ENCODE peak calls at places on chromosomes 5 and 9, in six cellular contexts. N is hippocampal formation; O is WTC11; P is uterus; V is activated CD4-positive, CD25-positive, alpha-beta regulatory T cell treated with anti-CD3 and anti-CD28 coated beads, Interleukin-2, amount 50 U/mL, for 16 hours; S is T-helper 1 cell. X is an unnamed sample.

GRCh38 chr5:23977365-23977764 is 470.0 kb downstream of the PRDM9 start:
- DNase-seq in S (no peak), V (no peak), P (no peak), O (no peak), N (no peak), X (no peak)

GRCh38 chr5:98415663-98416062 is 357.8 kb upstream of the RGMB start:
- DNase-seq in N (no peak), V (no peak), P (no peak), S (no peak), O (no peak), X (no peak)

GRCh38 chr5:67971223-67971830 is 244.2 kb upstream of the PIK3R1 start:
- DNase-seq in O (no peak), S (no peak), N (no peak), P (peak), V (no peak), X (peak)

GRCh38 chr9:127397722-127398647 is 1.0 kb downstream of the SLC2A8 start:
- DNase-seq in N (no peak), V (no peak), O (peak), S (no peak), P (peak), X (peak)

GRCh38 chr5:85717203-85717563 is 900.6 kb upstream of the COX7C start:
- DNase-seq in N (no peak), S (no peak), O (no peak), V (no peak), P (no peak), X (no peak)

GRCh38 chr5:151086905-151087360 is 6.1 kb upstream of the TNIP1 start:
- DNase-seq in N (no peak), P (no peak), O (no peak), S (peak), V (peak), X (no peak)

GRCh38 chr5:89769975-89770374 is 639.6 kb downstream of the CETN3 start:
- DNase-seq in N (no peak), V (no peak), P (no peak), S (no peak), O (no peak), X (no peak)

GRCh38 chr9:91905958-91906585 is 44.0 kb downstream of the ROR2 start:
- DNase-seq in O (no peak), S (no peak), V (no peak), N (peak), P (no peak), X (peak)

GRCh38 chr5:56352808-56353590 is 119.9 kb upstream of the ANKRD55 start:
- DNase-seq in O (no peak), S (no peak), N (no peak), V (no peak), P (no peak), X (no peak)

GRCh38 chr5:155200608-155201007 is 187.1 kb downstream of the KIF4B start:
- DNase-seq in S (no peak), P (no peak), N (no peak), O (no peak), V (no peak), X (no peak)

GRCh38 chr9:6307551-6308096 is 20.6 kb upstream of the TPD52L3 start:
- DNase-seq in N (no peak), P (no peak), O (no peak), S (no peak), V (no peak), X (no peak)

GRCh38 chr9:86953181-86953580 is 5.9 kb upstream of the GAS1 start:
- DNase-seq in V (no peak), P (no peak), O (no peak), N (no peak), S (no peak), X (no peak)

GRCh38 chr5:141192110-141192725 is at the start of gene PCDHB10:
- DNase-seq in S (no peak), V (no peak), N (peak), P (no peak), O (peak), X (no peak)

GRCh38 chr9:116939161-116939560 is 252.1 kb downstream of the TRIM32 start:
- DNase-seq in P (no peak), N (no peak), S (no peak), O (no peak), V (no peak), X (no peak)

GRCh38 chr5:62828757-62829156 is 250.1 kb downstream of the LRRC70 start:
- DNase-seq in O (no peak), P (no peak), V (no peak), N (no peak), S (no peak), X (no peak)